ENCODE peak calls at places on chromosomes 12 and 14, in five cellular contexts. Q, V, X, L and B are unnamed samples.

GRCh38 chr12:114982760-114983159 is 298.8 kb upstream of the TBX3 start:
- DNase-seq in Q (no peak), L (no peak), V (no peak), X (no peak), B (no peak)

GRCh38 chr12:108604208-108604941 is 6.5 kb upstream of the TMEM119 start:
- DNase-seq in L (no peak), V (no peak), Q (no peak), X (no peak), B (no peak)

GRCh38 chr14:23910081-23910875 is 43.3 kb upstream of the DHRS4 start:
- DNase-seq in L (peak; percentile 25), X (no peak), Q (peak; percentile 52), V (no peak), B (no peak)

GRCh38 chr14:59252772-59253500 is 64.5 kb downstream of the DAAM1 start:
- DNase-seq in X (no peak), V (no peak), Q (no peak), L (no peak), B (no peak)

GRCh38 chr14:103230658-103231334 is 103.2 kb upstream of the EIF5 start:
- DNase-seq in Q (no peak), X (no peak), L (no peak), V (no peak), B (no peak)

GRCh38 chr14:95237121-95237876 is 80.0 kb upstream of the DICER1 start:
- DNase-seq in Q (no peak), L (no peak), X (no peak), V (no peak), B (no peak)

GRCh38 chr14:26941521-26941920 is 343.7 kb upstream of the NOVA1 start:
- DNase-seq in X (no peak), L (no peak), V (no peak), Q (no peak), B (no peak)

GRCh38 chr12:18899678-18900317 is 161.9 kb downstream of the CAPZA3 start:
- DNase-seq in Q (no peak), X (no peak), V (no peak), L (no peak), B (no peak)

GRCh38 chr12:128586630-128587029 is 237.1 kb downstream of the SLC15A4 start:
- DNase-seq in V (no peak), L (no peak), Q (no peak), X (no peak), B (no peak)

GRCh38 chr12:5925646-5926045 is 19.4 kb downstream of the ANO2 start:
- DNase-seq in Q (no peak), V (no peak), X (no peak), L (no peak), B (no peak)

GRCh38 chr14:85443001-85443400 is 86.9 kb upstream of the FLRT2 start:
- DNase-seq in L (no peak), V (no peak), Q (no peak), X (no peak), B (no peak)

GRCh38 chr14:75399819-75400678 is 27.8 kb upstream of the JDP2 start:
- DNase-seq in L (no peak), X (peak; percentile 66), Q (peak; percentile 100), V (peak; percentile 99), B (no peak)

GRCh38 chr14:105862581-105863239 is 336.3 kb downstream of the TMEM121 start:
- DNase-seq in X (no peak), L (peak; percentile 12), Q (no peak), V (no peak), B (no peak)

GRCh38 chr12:49909826-49910225 is 6.1 kb upstream of the FAIM2 start:
- DNase-seq in Q (peak; percentile 37), V (no peak), L (no peak), X (no peak), B (no peak)

GRCh38 chr12:108612788-108613282 is 15.0 kb upstream of the TMEM119 start:
- DNase-seq in Q (peak; percentile 16), V (no peak), L (no peak), X (no peak), B (no peak)

GRCh38 chr14:105061428-105062047 is 3.7 kb downstream of the GPR132 start:
- DNase-seq in V (no peak), L (peak; percentile 56), Q (no peak), X (no peak), B (no peak)

GRCh38 chr12:125518074-125518473 is 452.8 kb downstream of the AACS start:
- DNase-seq in X (no peak), L (no peak), V (no peak), Q (no peak), B (no peak)

GRCh38 chr14:103003850-103004249 is 53.5 kb downstream of the CDC42BPB start:
- DNase-seq in V (no peak), L (no peak), Q (no peak), X (no peak), B (no peak)

GRCh38 chr12:6430990-6431353 is 13.8 kb upstream of the CD27 start:
- DNase-seq in V (peak; percentile 46), L (no peak), Q (no peak), X (peak; percentile 35), B (no peak)

GRCh38 chr12:52522346-52523011 is 2.3 kb upstream of the KRT5 start:
- DNase-seq in V (no peak), L (no peak), Q (no peak), X (no peak), B (no peak)

GRCh38 chr14:22837750-22838538 is 1.6 kb downstream of the MMP14 start:
- DNase-seq in X (no peak), Q (no peak), L (no peak), V (no peak), B (no peak)

GRCh38 chr12:127025545-127025944 is 1241.4 kb upstream of the TMEM132C start:
- DNase-seq in L (no peak), V (no peak), X (no peak), Q (no peak), B (no peak)

GRCh38 chr12:94231718-94232117 is 83.3 kb downstream of the PLXNC1 start:
- DNase-seq in V (no peak), X (no peak), L (no peak), Q (no peak), B (no peak)

GRCh38 chr14:100246809-100247428 is 8.0 kb downstream of the YY1 start:
- DNase-seq in L (no peak), X (peak; percentile 5), V (peak; percentile 82), Q (peak; percentile 46), B (no peak)

GRCh38 chr14:76490735-76491134 is 114.8 kb downstream of the ESRRB start:
- DNase-seq in L (no peak), X (no peak), Q (no peak), V (no peak), B (no peak)

GRCh38 chr12:6824085-6824800 is 2.6 kb downstream of the GPR162 start:
- DNase-seq in Q (no peak), X (no peak), L (no peak), V (no peak), B (no peak)

GRCh38 chr12:96401061-96401871 is 1.0 kb upstream of the CDK17 start:
- DNase-seq in Q (no peak), X (peak; percentile 48), V (no peak), L (no peak), B (peak; percentile 36)

GRCh38 chr14:91510171-91511013 is at the start of gene PPP4R3A:
- DNase-seq in V (peak; percentile 89), Q (peak; percentile 100), X (peak; percentile 96), L (peak; percentile 93), B (peak; percentile 92)

GRCh38 chr14:22547309-22547947 is 41.6 kb downstream of the DAD1 start:
- DNase-seq in X (no peak), Q (no peak), L (no peak), V (no peak), B (no peak)

GRCh38 chr12:120257041-120257821 is 8.3 kb downstream of the PXN start:
- DNase-seq in V (peak; percentile 89), Q (no peak), X (no peak), L (no peak), B (no peak)

GRCh38 chr14:38420045-38420444 is 164.2 kb upstream of the CLEC14A start:
- DNase-seq in X (no peak), Q (no peak), L (no peak), V (no peak), B (no peak)

GRCh38 chr12:19140381-19141236 is 11.1 kb downstream of the PLEKHA5 start:
- DNase-seq in X (no peak), L (no peak), V (no peak), Q (no peak), B (no peak)

GRCh38 chr14:34554540-34555250 is 15.2 kb upstream of the EAPP start:
- DNase-seq in L (no peak), Q (no peak), X (no peak), V (no peak), B (no peak)

GRCh38 chr14:76262591-76262990 is 110.9 kb downstream of the GPATCH2L start:
- DNase-seq in V (no peak), L (no peak), Q (no peak), X (no peak), B (no peak)

GRCh38 chr12:121279507-121279915 is 17.0 kb downstream of the CAMKK2 start:
- DNase-seq in Q (no peak), X (no peak), L (no peak), V (no peak), B (no peak)

GRCh38 chr12:47361389-47362031 is 281.8 kb upstream of the AMIGO2 start:
- DNase-seq in Q (no peak), L (no peak), X (no peak), V (no peak), B (no peak)

GRCh38 chr12:93186131-93186530 is 191.6 kb upstream of the NUDT4 start:
- DNase-seq in L (no peak), Q (no peak), V (no peak), X (no peak), B (no peak)

GRCh38 chr12:103012884-103013283 is 55.4 kb downstream of the ASCL1 start:
- DNase-seq in X (no peak), V (no peak), L (no peak), Q (no peak), B (no peak)

GRCh38 chr12:75971253-75971652 is 60.3 kb downstream of the PHLDA1 start:
- DNase-seq in V (no peak), L (no peak), Q (no peak), X (no peak), B (no peak)